ENCODE peak calls at places on chromosomes 1 and 21, in four cellular contexts. One of them, this sample, is unnamed.

GRCh38 chr21:44729336-44730027 is 18.1 kb upstream of the TSPEAR start:
- DNase-seq in adrenal gland: no peak
- DNase-seq in mammary epithelial cell: no peak
- DNase-seq in omental fat pad: no peak
- DNase-seq in this sample: no peak

GRCh38 chr21:41610042-41610839 is 102.3 kb upstream of the TMPRSS2 start:
- DNase-seq in adrenal gland: peak
- DNase-seq in mammary epithelial cell: peak
- DNase-seq in omental fat pad: no peak
- DNase-seq in this sample: peak

GRCh38 chr1:26169201-26169600 is 438 bp upstream of the C1orf232 start:
- DNase-seq in adrenal gland: no peak
- DNase-seq in mammary epithelial cell: no peak
- DNase-seq in omental fat pad: no peak
- DNase-seq in this sample: no peak

GRCh38 chr1:232084584-232085223 is 458.1 kb downstream of the DISC1 start:
- DNase-seq in adrenal gland: no peak
- DNase-seq in mammary epithelial cell: peak
- DNase-seq in omental fat pad: no peak
- DNase-seq in this sample: peak

GRCh38 chr21:46093668-46094400 is 4.1 kb upstream of the COL6A2 start:
- DNase-seq in adrenal gland: no peak
- DNase-seq in mammary epithelial cell: no peak
- DNase-seq in omental fat pad: peak
- DNase-seq in this sample: no peak

GRCh38 chr1:205287076-205287475 is 34.5 kb downstream of the NUAK2 start:
- DNase-seq in adrenal gland: no peak
- DNase-seq in mammary epithelial cell: no peak
- DNase-seq in omental fat pad: no peak
- DNase-seq in this sample: no peak

GRCh38 chr1:94560333-94560732 is 18.8 kb upstream of the F3 start:
- DNase-seq in adrenal gland: no peak
- DNase-seq in mammary epithelial cell: peak
- DNase-seq in omental fat pad: no peak
- DNase-seq in this sample: no peak

GRCh38 chr1:234863596-234863995 is 253.6 kb upstream of the IRF2BP2 start:
- DNase-seq in adrenal gland: no peak
- DNase-seq in mammary epithelial cell: peak
- DNase-seq in omental fat pad: no peak
- DNase-seq in this sample: peak

GRCh38 chr1:15249032-15249601 is 2.1 kb downstream of the FHAD1 start:
- DNase-seq in adrenal gland: no peak
- DNase-seq in mammary epithelial cell: no peak
- DNase-seq in omental fat pad: no peak
- DNase-seq in this sample: no peak

GRCh38 chr21:44988607-44989537 is 49.0 kb downstream of the SLX9 start:
- DNase-seq in adrenal gland: no peak
- DNase-seq in mammary epithelial cell: no peak
- DNase-seq in omental fat pad: no peak
- DNase-seq in this sample: no peak

GRCh38 chr1:198978523-198978922 is 339.7 kb downstream of the PTPRC start:
- DNase-seq in adrenal gland: no peak
- DNase-seq in mammary epithelial cell: no peak
- DNase-seq in omental fat pad: no peak
- DNase-seq in this sample: no peak

GRCh38 chr1:194068444-194069167 is 882.2 kb upstream of the B3GALT2 start:
- DNase-seq in adrenal gland: no peak
- DNase-seq in mammary epithelial cell: no peak
- DNase-seq in omental fat pad: no peak
- DNase-seq in this sample: no peak

GRCh38 chr1:54263601-54264226 is 63.7 kb downstream of the MRPL37 start:
- DNase-seq in adrenal gland: no peak
- DNase-seq in mammary epithelial cell: no peak
- DNase-seq in omental fat pad: no peak
- DNase-seq in this sample: no peak

GRCh38 chr21:45328198-45329087 is 40.7 kb upstream of the POFUT2 start:
- DNase-seq in adrenal gland: no peak
- DNase-seq in mammary epithelial cell: no peak
- DNase-seq in omental fat pad: no peak
- DNase-seq in this sample: no peak

GRCh38 chr1:14362331-14362730 is 236.2 kb upstream of the KAZN start:
- DNase-seq in adrenal gland: no peak
- DNase-seq in mammary epithelial cell: no peak
- DNase-seq in omental fat pad: no peak
- DNase-seq in this sample: no peak

GRCh38 chr1:9652379-9653194 is 1.1 kb downstream of the PIK3CD start:
- DNase-seq in adrenal gland: peak
- DNase-seq in mammary epithelial cell: no peak
- DNase-seq in omental fat pad: no peak
- DNase-seq in this sample: no peak

GRCh38 chr1:9253706-9254105 is 19.1 kb downstream of the H6PD start:
- DNase-seq in adrenal gland: no peak
- DNase-seq in mammary epithelial cell: no peak
- DNase-seq in omental fat pad: no peak
- DNase-seq in this sample: no peak

GRCh38 chr1:21855257-21856096 is 43.4 kb downstream of the LDLRAD2 start:
- DNase-seq in adrenal gland: no peak
- DNase-seq in mammary epithelial cell: peak
- DNase-seq in omental fat pad: no peak
- DNase-seq in this sample: peak
- TF ChIP-seq CTCF in adrenal gland: no peak
- TF ChIP-seq CTCF in mammary epithelial cell: no peak
- TF ChIP-seq CTCF in omental fat pad: no peak
- TF ChIP-seq CTCF in this sample: no peak

GRCh38 chr1:23177438-23178380 is 9.1 kb upstream of the LUZP1 start:
- DNase-seq in adrenal gland: peak
- DNase-seq in mammary epithelial cell: peak
- DNase-seq in omental fat pad: no peak
- DNase-seq in this sample: peak
- TF ChIP-seq CTCF in adrenal gland: peak
- TF ChIP-seq CTCF in mammary epithelial cell: no peak
- TF ChIP-seq CTCF in omental fat pad: no peak
- TF ChIP-seq CTCF in this sample: no peak

GRCh38 chr1:226870323-226871046 is at the start of gene PSEN2:
- DNase-seq in adrenal gland: peak
- DNase-seq in mammary epithelial cell: peak
- DNase-seq in omental fat pad: peak
- DNase-seq in this sample: peak
- TF ChIP-seq CTCF in adrenal gland: peak
- TF ChIP-seq CTCF in mammary epithelial cell: no peak
- TF ChIP-seq CTCF in omental fat pad: no peak
- TF ChIP-seq CTCF in this sample: no peak

GRCh38 chr1:181508486-181509165 is 25.3 kb downstream of the CACNA1E start:
- DNase-seq in adrenal gland: no peak
- DNase-seq in mammary epithelial cell: no peak
- DNase-seq in omental fat pad: no peak
- DNase-seq in this sample: no peak

GRCh38 chr1:181503130-181503810 is 20.0 kb downstream of the CACNA1E start:
- DNase-seq in adrenal gland: peak
- DNase-seq in mammary epithelial cell: no peak
- DNase-seq in omental fat pad: no peak
- DNase-seq in this sample: no peak

GRCh38 chr1:181506563-181507353 is 23.4 kb downstream of the CACNA1E start:
- DNase-seq in adrenal gland: no peak
- DNase-seq in mammary epithelial cell: no peak
- DNase-seq in omental fat pad: no peak
- DNase-seq in this sample: no peak

GRCh38 chr1:181501612-181502011 is 18.3 kb downstream of the CACNA1E start:
- DNase-seq in adrenal gland: no peak
- DNase-seq in mammary epithelial cell: no peak
- DNase-seq in omental fat pad: no peak
- DNase-seq in this sample: no peak

DNA sequence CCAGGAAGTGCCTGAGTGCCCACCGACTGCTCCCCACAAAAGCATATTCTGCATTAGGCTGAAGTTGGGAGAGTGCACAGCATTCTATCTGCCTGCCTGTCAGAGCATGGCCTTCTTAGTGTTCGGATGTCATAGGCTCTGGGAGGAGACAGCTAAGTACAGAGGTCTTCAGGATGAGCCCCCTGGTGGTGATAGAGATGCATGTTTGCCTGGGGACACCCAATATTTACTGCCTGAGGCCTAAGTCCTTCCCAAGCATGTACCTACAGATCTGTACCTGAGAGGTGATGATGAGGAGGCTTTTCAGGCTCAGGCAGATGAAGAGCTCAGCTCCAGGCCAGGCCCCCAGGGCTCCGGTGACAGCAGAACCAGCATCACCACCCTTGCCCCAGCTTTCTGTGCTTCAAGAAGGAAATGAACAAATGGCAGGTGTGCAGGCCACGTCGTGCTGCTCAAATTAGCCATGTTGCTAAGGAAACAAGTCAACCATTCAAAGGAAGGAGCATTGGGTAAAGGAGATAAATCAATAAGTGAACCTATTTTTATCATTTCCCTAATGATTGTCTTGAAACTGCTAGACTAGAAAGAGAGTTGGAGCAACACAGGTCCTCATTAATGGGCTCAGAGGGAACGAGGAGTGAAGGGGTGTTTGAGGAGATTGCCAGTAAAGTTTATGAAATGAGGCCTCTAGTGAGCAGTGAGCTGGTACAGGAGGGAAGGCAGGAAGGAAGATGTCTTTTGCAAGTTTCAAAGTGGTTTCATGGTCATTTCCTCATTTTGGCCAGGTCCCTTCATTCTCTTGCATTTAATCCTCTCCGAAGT is 21.2 kb downstream of the CACNA1E start:
- DNase-seq in adrenal gland: no peak
- DNase-seq in mammary epithelial cell: no peak
- DNase-seq in omental fat pad: no peak
- DNase-seq in this sample: no peak
- TF ChIP-seq CTCF in adrenal gland: peak
- TF ChIP-seq CTCF in mammary epithelial cell: peak
- TF ChIP-seq CTCF in omental fat pad: no peak
- TF ChIP-seq CTCF in this sample: no peak

GRCh38 chr1:182839209-182840065 is at the start of gene DHX9:
- DNase-seq in adrenal gland: peak
- DNase-seq in mammary epithelial cell: peak
- DNase-seq in omental fat pad: peak
- DNase-seq in this sample: peak
- TF ChIP-seq CTCF in adrenal gland: peak
- TF ChIP-seq CTCF in mammary epithelial cell: no peak
- TF ChIP-seq CTCF in omental fat pad: no peak
- TF ChIP-seq CTCF in this sample: no peak

DNA sequence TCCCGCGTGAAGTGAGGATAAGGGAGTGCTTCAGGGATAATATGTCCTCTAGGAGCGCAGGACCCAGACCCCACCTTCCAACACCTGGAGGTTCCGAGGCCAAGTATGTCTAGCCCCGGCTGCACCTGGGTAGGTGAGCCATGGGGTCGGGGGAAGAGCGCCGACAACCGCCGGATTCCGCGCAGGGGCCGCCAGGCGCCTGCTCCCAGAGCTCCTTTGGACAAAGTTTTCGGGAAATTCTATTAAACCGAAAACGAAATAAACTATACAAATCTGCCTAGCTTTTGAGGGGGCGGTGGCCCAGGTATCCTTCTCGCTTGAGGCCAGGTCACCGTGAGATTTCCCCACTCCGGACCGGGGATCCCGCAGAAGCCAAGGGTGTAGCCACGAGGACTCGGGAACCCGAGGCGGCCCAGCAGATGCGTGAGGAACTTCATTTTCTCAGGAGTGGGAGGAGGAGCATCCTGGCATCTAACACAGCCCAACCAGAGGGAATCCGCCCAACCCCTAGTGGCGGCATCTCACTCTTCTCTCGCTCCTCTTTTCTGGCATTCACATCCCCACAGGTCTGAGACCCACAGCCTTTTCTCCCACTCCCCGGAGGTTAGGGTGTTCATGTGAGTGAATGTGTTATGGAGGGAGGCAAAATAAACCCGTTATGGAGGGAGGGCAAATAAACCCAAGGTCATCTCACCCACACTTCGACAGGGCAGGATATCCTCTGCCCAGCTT is 2.3 kb upstream of the DMRTA2 start:
- DNase-seq in adrenal gland: no peak
- DNase-seq in mammary epithelial cell: no peak
- DNase-seq in omental fat pad: no peak
- DNase-seq in this sample: peak
- TF ChIP-seq CTCF in adrenal gland: no peak
- TF ChIP-seq CTCF in mammary epithelial cell: peak
- TF ChIP-seq CTCF in omental fat pad: no peak
- TF ChIP-seq CTCF in this sample: peak

GRCh38 chr1:29117381-29117780 is 6.3 kb downstream of the TMEM200B start:
- DNase-seq in adrenal gland: no peak
- DNase-seq in mammary epithelial cell: no peak
- DNase-seq in omental fat pad: no peak
- DNase-seq in this sample: no peak
- TF ChIP-seq CTCF in adrenal gland: peak
- TF ChIP-seq CTCF in mammary epithelial cell: no peak
- TF ChIP-seq CTCF in omental fat pad: no peak
- TF ChIP-seq CTCF in this sample: no peak

GRCh38 chr1:117852846-117853555 is 76.4 kb downstream of the GDAP2 start:
- DNase-seq in adrenal gland: no peak
- DNase-seq in mammary epithelial cell: no peak
- DNase-seq in omental fat pad: no peak
- DNase-seq in this sample: no peak
- TF ChIP-seq CTCF in adrenal gland: no peak
- TF ChIP-seq CTCF in mammary epithelial cell: no peak
- TF ChIP-seq CTCF in omental fat pad: no peak
- TF ChIP-seq CTCF in this sample: no peak